ENCODE peak calls at places on chromosomes 4 and X, in six cellular contexts. L is glutamatergic neuron; M is activated CD8-positive, alpha-beta T cell treated with anti-CD3 and anti-CD28 coated beads, Interleukin-2, amount 10 ng/mL, durations not matched to agents 7 days and 5 days; X is MV-4-11; H is amygdala; F is GF-D8. C is an unnamed sample.

GRCh38 chr4:179530953-179531352 is 2088.7 kb upstream of the AGA start:
- DNase-seq in L (no peak), M (no peak), X (no peak), H (peak; percentile 8), F (no peak), C (no peak)

GRCh38 chrX:153645151-153645550 is 1.9 kb upstream of the DUSP9 start:
- DNase-seq in L (no peak), M (no peak), X (no peak), H (no peak), F (no peak), C (no peak)

GRCh38 chr4:6755088-6755753 is 27.3 kb upstream of the KIAA0232 start:
- DNase-seq in L (no peak), M (no peak), X (no peak), H (no peak), F (no peak), C (no peak)

GRCh38 chr4:164383187-164384181 is 370.4 kb upstream of the SMIM31 start:
- DNase-seq in L (peak; percentile 79), M (no peak), X (no peak), H (peak; percentile 95), F (no peak), C (no peak)

GRCh38 chr4:153771058-153771457 is 11.2 kb upstream of the RNF175 start:
- DNase-seq in L (no peak), M (no peak), X (peak; percentile 70), H (no peak), F (no peak), C (no peak)

GRCh38 chr4:154119317-154119716 is 330.4 kb upstream of the SFRP2 start:
- DNase-seq in L (no peak), M (no peak), X (no peak), H (no peak), F (no peak), C (no peak)

GRCh38 chrX:3403748-3404147 is 57.3 kb upstream of the MXRA5 start:
- DNase-seq in L (no peak), M (no peak), X (no peak), H (no peak), F (no peak), C (no peak)

GRCh38 chr4:184097815-184098214 is 119.9 kb downstream of the ENPP6 start:
- DNase-seq in L (no peak), M (no peak), X (no peak), H (no peak), F (no peak), C (no peak)

GRCh38 chr4:181874582-181874981 is 368.6 kb upstream of the TENM3 start:
- DNase-seq in L (no peak), M (no peak), X (no peak), H (no peak), F (no peak), C (no peak)

GRCh38 chr4:5051210-5051691 is at the start of gene STK32B:
- DNase-seq in L (peak; percentile 78), M (peak; percentile 62), X (no peak), H (peak; percentile 8), F (no peak), C (no peak)

GRCh38 chr4:71333960-71334951 is 4.6 kb upstream of the SLC4A4 start:
- DNase-seq in L (no peak), M (no peak), X (no peak), H (no peak), F (no peak), C (no peak)

GRCh38 chr4:40592034-40592433 is 37.6 kb downstream of the RBM47 start:
- DNase-seq in L (no peak), M (no peak), X (no peak), H (no peak), F (no peak), C (no peak)

C was measured in immature natural killer cell.